ENCODE peak calls at places on chromosomes 11 and 22, in eight cellular contexts. G is Caco-2; J is activated CD4-positive, alpha-beta T cell treated with anti-CD3 and anti-CD28 coated beads, Interleukin-2, amount 50 U/mL, for 48 hours; T is NCI-H510A treated with DMSO at 0.1 percent for 48 hours; X is lower lobe of right lung; Z is MCF 10A; W is neuronal stem cell; V is cerebellar nuclear complex. P is an unnamed sample.

GRCh38 chr22:23243006-23243573 is 62.8 kb downstream of the BCR start:
- DNase-seq in G (peak; percentile 62), J (peak; percentile 78), T (no peak), X (no peak), Z (no peak), W (peak; percentile 72), V (no peak), P (no peak)

GRCh38 chr11:107683807-107684206 is 28.0 kb downstream of the SLN start:
- DNase-seq in G (peak; percentile 42), J (no peak), T (no peak), X (no peak), Z (peak; percentile 35), W (no peak), V (no peak), P (no peak)

GRCh38 chr11:66846671-66847091 is 3.4 kb downstream of the RCE1 start:
- DNase-seq in G (no peak), J (no peak), T (no peak), X (no peak), Z (no peak), W (no peak), V (no peak), P (peak; percentile 81)

GRCh38 chr11:131371791-131372104 is 1.3 kb downstream of the NTM start:
- DNase-seq in G (no peak), J (no peak), T (no peak), X (no peak), Z (no peak), W (no peak), V (no peak), P (no peak)

GRCh38 chr22:35192121-35192918 is 65.0 kb upstream of the HMGXB4 start:
- DNase-seq in G (no peak), J (no peak), T (no peak), X (no peak), Z (peak; percentile 40), W (no peak), V (no peak), P (no peak)

GRCh38 chr11:2580061-2580421 is 119.8 kb downstream of the KCNQ1OT1 start:
- DNase-seq in G (no peak), J (no peak), T (no peak), X (peak; percentile 19), Z (no peak), W (no peak), V (no peak), P (no peak)

GRCh38 chr22:32622004-32622761 is 147.6 kb downstream of the FBXO7 start:
- DNase-seq in G (peak; percentile 80), J (no peak), T (no peak), X (no peak), Z (no peak), W (peak; percentile 83), V (no peak), P (peak; percentile 89)

GRCh38 chr11:4072668-4073285 is 21.8 kb upstream of the RRM1 start:
- DNase-seq in G (peak; percentile 76), J (peak; percentile 32), T (peak; percentile 57), X (no peak), Z (peak; percentile 81), W (peak; percentile 63), V (no peak), P (no peak)

GRCh38 chr11:81135570-81135969 is 1598.1 kb downstream of the FAM181B start:
- DNase-seq in G (no peak), J (no peak), T (no peak), X (no peak), Z (no peak), W (no peak), V (no peak), P (no peak)

GRCh38 chr11:114137838-114138237 is 78.3 kb downstream of the ZBTB16 start:
- DNase-seq in G (no peak), J (no peak), T (no peak), X (no peak), Z (no peak), W (no peak), V (no peak), P (no peak)

GRCh38 chr11:12109591-12110196 is 696 bp upstream of the MICAL2 start:
- DNase-seq in G (no peak), J (peak; percentile 50), T (no peak), X (no peak), Z (no peak), W (no peak), V (no peak), P (no peak)

GRCh38 chr11:65448074-65448417 is 25.4 kb downstream of the NEAT1 start:
- DNase-seq in G (no peak), J (no peak), T (no peak), X (no peak), Z (peak; percentile 50), W (no peak), V (no peak), P (no peak)

GRCh38 chr11:95684701-95685100 is 104.9 kb downstream of the FAM76B start:
- DNase-seq in G (no peak), J (no peak), T (no peak), X (no peak), Z (no peak), W (no peak), V (no peak), P (no peak)

GRCh38 chr11:32586576-32587190 is 3.1 kb downstream of the EIF3M start:
- DNase-seq in G (peak; percentile 39), J (no peak), T (no peak), X (no peak), Z (peak; percentile 39), W (no peak), V (no peak), P (no peak)

GRCh38 chr11:75826463-75827220 is 11.6 kb downstream of the UVRAG start:
- DNase-seq in G (no peak), J (no peak), T (no peak), X (no peak), Z (no peak), W (no peak), V (no peak), P (no peak)

GRCh38 chr22:42915980-42916765 is 59.1 kb upstream of the ARFGAP3 start:
- DNase-seq in G (no peak), J (no peak), T (peak; percentile 39), X (no peak), Z (no peak), W (no peak), V (no peak), P (no peak)

GRCh38 chr11:44761546-44761961 is 34.8 kb downstream of the TSPAN18 start:
- DNase-seq in G (no peak), J (no peak), T (no peak), X (peak; percentile 32), Z (no peak), W (no peak), V (no peak), P (peak; percentile 63)

GRCh38 chr22:50657925-50658324 is 14.7 kb upstream of the SHANK3 start:
- DNase-seq in G (no peak), J (no peak), T (no peak), X (no peak), Z (no peak), W (no peak), V (no peak), P (no peak)

GRCh38 chr22:33891992-33892391 is 28.3 kb downstream of the LARGE1 start:
- DNase-seq in G (no peak), J (no peak), T (no peak), X (no peak), Z (no peak), W (no peak), V (no peak), P (no peak)

GRCh38 chr11:17738350-17739207 is 4.0 kb downstream of the KCNC1 start:
- DNase-seq in G (no peak), J (no peak), T (peak; percentile 9), X (no peak), Z (no peak), W (peak; percentile 50), V (no peak), P (no peak)

P was measured in lower leg skin.